ENCODE peak calls at places on chromosomes 1 and 21, in eight cellular contexts. One of them, this sample, is unnamed.

GRCh38 chr1:234647245-234647644 is 37.3 kb upstream of the IRF2BP2 start:
- DNase-seq in WTC11: no peak
- DNase-seq in HFF-Myc: no peak
- DNase-seq in kidney: no peak
- DNase-seq in HCT116: no peak
- DNase-seq in IMR-90: no peak
- DNase-seq in AG09319: no peak
- DNase-seq in HFFc6: no peak
- DNase-seq in this sample: no peak

GRCh38 chr1:101520302-101520701 is 283.5 kb downstream of the S1PR1 start:
- DNase-seq in HFFc6: peak
- DNase-seq in AG09319: peak
- DNase-seq in IMR-90: peak
- DNase-seq in HCT116: peak
- DNase-seq in WTC11: peak
- DNase-seq in HFF-Myc: peak
- DNase-seq in kidney: no peak
- DNase-seq in this sample: peak

GRCh38 chr1:3453891-3454810 is at the start of gene ARHGEF16:
- DNase-seq in WTC11: peak
- DNase-seq in IMR-90: peak
- DNase-seq in HFFc6: no peak
- DNase-seq in kidney: peak
- DNase-seq in AG09319: no peak
- DNase-seq in HCT116: peak
- DNase-seq in HFF-Myc: no peak
- DNase-seq in this sample: peak

GRCh38 chr1:192067360-192067759 is 90.9 kb upstream of the RGS18 start:
- DNase-seq in HCT116: no peak
- DNase-seq in WTC11: no peak
- DNase-seq in AG09319: no peak
- DNase-seq in HFF-Myc: no peak
- DNase-seq in HFFc6: no peak
- DNase-seq in kidney: no peak
- DNase-seq in IMR-90: peak
- DNase-seq in this sample: no peak

GRCh38 chr21:26096972-26097371 is 73.6 kb downstream of the APP start:
- DNase-seq in kidney: no peak
- DNase-seq in IMR-90: no peak
- DNase-seq in AG09319: no peak
- DNase-seq in WTC11: no peak
- DNase-seq in HFFc6: no peak
- DNase-seq in HFF-Myc: no peak
- DNase-seq in HCT116: no peak
- DNase-seq in this sample: no peak

GRCh38 chr1:33147997-33148314 is 33.9 kb downstream of the TRIM62 start:
- DNase-seq in WTC11: peak
- DNase-seq in HFFc6: peak
- DNase-seq in AG09319: no peak
- DNase-seq in HFF-Myc: no peak
- DNase-seq in HCT116: peak
- DNase-seq in IMR-90: peak
- DNase-seq in kidney: no peak
- DNase-seq in this sample: no peak

GRCh38 chr1:246728311-246728710 is 4.1 kb downstream of the SCCPDH start:
- DNase-seq in IMR-90: peak
- DNase-seq in kidney: no peak
- DNase-seq in HFF-Myc: no peak
- DNase-seq in HCT116: no peak
- DNase-seq in HFFc6: no peak
- DNase-seq in WTC11: no peak
- DNase-seq in AG09319: no peak
- DNase-seq in this sample: no peak

GRCh38 chr1:226680653-226681052 is 58.4 kb downstream of the ITPKB start:
- DNase-seq in IMR-90: no peak
- DNase-seq in HFFc6: no peak
- DNase-seq in kidney: no peak
- DNase-seq in AG09319: no peak
- DNase-seq in HCT116: no peak
- DNase-seq in HFF-Myc: no peak
- DNase-seq in WTC11: no peak
- DNase-seq in this sample: no peak

GRCh38 chr1:113129529-113130185 is 56.7 kb downstream of the LRIG2 start:
- DNase-seq in kidney: no peak
- DNase-seq in HFF-Myc: no peak
- DNase-seq in HCT116: no peak
- DNase-seq in WTC11: no peak
- DNase-seq in IMR-90: no peak
- DNase-seq in AG09319: no peak
- DNase-seq in HFFc6: no peak
- DNase-seq in this sample: no peak

GRCh38 chr1:48470506-48470905 is 1.5 kb downstream of the SPATA6 start:
- DNase-seq in HCT116: no peak
- DNase-seq in HFF-Myc: no peak
- DNase-seq in IMR-90: no peak
- DNase-seq in WTC11: peak
- DNase-seq in HFFc6: no peak
- DNase-seq in kidney: peak
- DNase-seq in AG09319: no peak
- DNase-seq in this sample: peak

GRCh38 chr1:220991959-220992704 is 112.9 kb downstream of the HLX start:
- DNase-seq in kidney: no peak
- DNase-seq in AG09319: no peak
- DNase-seq in HCT116: no peak
- DNase-seq in WTC11: no peak
- DNase-seq in IMR-90: peak
- DNase-seq in HFF-Myc: no peak
- DNase-seq in HFFc6: peak
- DNase-seq in this sample: no peak

GRCh38 chr1:90973897-90974798 is 47.7 kb downstream of the ZNF644 start:
- DNase-seq in kidney: no peak
- DNase-seq in WTC11: no peak
- DNase-seq in HFFc6: peak
- DNase-seq in HCT116: no peak
- DNase-seq in IMR-90: peak
- DNase-seq in HFF-Myc: no peak
- DNase-seq in AG09319: no peak
- DNase-seq in this sample: no peak

GRCh38 chr1:26526287-26526686 is 3.3 kb upstream of the RPS6KA1 start:
- DNase-seq in HFF-Myc: no peak
- DNase-seq in IMR-90: no peak
- DNase-seq in WTC11: no peak
- DNase-seq in HCT116: no peak
- DNase-seq in kidney: no peak
- DNase-seq in AG09319: no peak
- DNase-seq in HFFc6: no peak
- DNase-seq in this sample: no peak

GRCh38 chr1:19872190-19872589 is 10.0 kb upstream of the OTUD3 start:
- DNase-seq in HCT116: no peak
- DNase-seq in kidney: no peak
- DNase-seq in HFFc6: no peak
- DNase-seq in IMR-90: no peak
- DNase-seq in WTC11: no peak
- DNase-seq in HFF-Myc: no peak
- DNase-seq in AG09319: no peak
- DNase-seq in this sample: no peak
- TF ChIP-seq CTCF in HCT116: peak
- TF ChIP-seq CTCF in kidney: no peak
- TF ChIP-seq CTCF in HFFc6: no peak
- TF ChIP-seq CTCF in IMR-90: no peak
- TF ChIP-seq CTCF in WTC11: no peak
- TF ChIP-seq CTCF in HFF-Myc: peak
- TF ChIP-seq CTCF in AG09319: peak
- TF ChIP-seq CTCF in this sample: no peak

DNA sequence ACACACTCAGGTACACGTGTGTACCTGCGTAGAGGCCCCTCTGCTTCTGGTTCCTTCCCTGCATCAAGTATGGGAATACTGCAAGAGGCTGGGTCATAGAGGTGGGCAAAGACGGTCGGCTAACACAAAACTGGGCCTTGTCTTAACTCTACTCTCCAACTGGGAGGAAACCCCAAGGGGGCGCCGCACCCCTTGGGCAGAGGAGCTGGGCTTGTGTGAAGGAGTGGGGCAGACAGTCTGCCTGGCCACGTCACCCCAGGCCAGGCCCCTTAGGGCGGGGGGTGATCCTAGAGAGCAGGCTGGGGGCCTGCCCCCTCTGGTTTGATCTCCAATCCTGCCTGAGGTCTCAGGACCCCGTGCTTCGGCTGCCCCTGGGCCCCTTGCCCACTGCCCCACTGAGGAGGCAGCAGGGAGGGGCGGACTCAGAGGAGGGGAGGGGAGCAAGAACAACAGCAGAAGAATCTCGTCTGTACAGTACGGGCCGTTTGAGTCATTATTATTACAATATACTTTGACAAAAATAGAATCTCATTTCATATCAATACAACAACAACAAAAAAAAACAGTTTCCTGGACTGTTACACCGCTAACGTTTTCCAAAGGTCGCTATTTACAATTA is 34.7 kb downstream of the MEF2D start:
- DNase-seq in HCT116: no peak
- DNase-seq in AG09319: no peak
- DNase-seq in WTC11: peak
- DNase-seq in IMR-90: no peak
- DNase-seq in HFF-Myc: no peak
- DNase-seq in kidney: no peak
- DNase-seq in HFFc6: no peak
- DNase-seq in this sample: no peak
- TF ChIP-seq CTCF in HCT116: peak
- TF ChIP-seq CTCF in AG09319: peak
- TF ChIP-seq CTCF in WTC11: no peak
- TF ChIP-seq CTCF in IMR-90: peak
- TF ChIP-seq CTCF in HFF-Myc: peak
- TF ChIP-seq CTCF in kidney: no peak
- TF ChIP-seq CTCF in HFFc6: peak
- TF ChIP-seq CTCF in this sample: no peak

DNA sequence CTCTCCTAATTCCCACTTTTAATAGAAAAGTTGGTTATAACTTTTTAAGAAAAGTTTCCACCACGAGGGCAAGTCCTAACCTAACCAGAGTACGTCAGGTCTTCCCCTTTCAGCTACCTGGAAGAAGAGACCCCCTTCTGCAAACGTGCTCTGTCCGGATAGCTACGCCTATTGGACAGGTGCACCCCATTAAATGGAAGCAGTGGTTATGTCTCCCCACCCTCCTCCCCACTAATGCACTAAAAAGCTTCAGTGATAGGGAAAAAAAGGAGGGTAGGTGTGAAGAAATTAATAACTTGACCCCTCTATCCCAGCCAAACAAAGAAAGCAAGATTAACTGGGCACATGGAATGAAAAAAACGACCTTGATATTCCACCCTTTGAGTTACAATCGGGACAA is 7.7 kb downstream of the GLUL start:
- DNase-seq in AG09319: no peak
- DNase-seq in WTC11: no peak
- DNase-seq in HFF-Myc: no peak
- DNase-seq in IMR-90: no peak
- DNase-seq in kidney: no peak
- DNase-seq in HCT116: no peak
- DNase-seq in HFFc6: no peak
- DNase-seq in this sample: no peak
- TF ChIP-seq CTCF in AG09319: no peak
- TF ChIP-seq CTCF in WTC11: no peak
- TF ChIP-seq CTCF in HFF-Myc: no peak
- TF ChIP-seq CTCF in IMR-90: no peak
- TF ChIP-seq CTCF in kidney: no peak
- TF ChIP-seq CTCF in HCT116: no peak
- TF ChIP-seq CTCF in HFFc6: no peak
- TF ChIP-seq CTCF in this sample: no peak

DNA sequence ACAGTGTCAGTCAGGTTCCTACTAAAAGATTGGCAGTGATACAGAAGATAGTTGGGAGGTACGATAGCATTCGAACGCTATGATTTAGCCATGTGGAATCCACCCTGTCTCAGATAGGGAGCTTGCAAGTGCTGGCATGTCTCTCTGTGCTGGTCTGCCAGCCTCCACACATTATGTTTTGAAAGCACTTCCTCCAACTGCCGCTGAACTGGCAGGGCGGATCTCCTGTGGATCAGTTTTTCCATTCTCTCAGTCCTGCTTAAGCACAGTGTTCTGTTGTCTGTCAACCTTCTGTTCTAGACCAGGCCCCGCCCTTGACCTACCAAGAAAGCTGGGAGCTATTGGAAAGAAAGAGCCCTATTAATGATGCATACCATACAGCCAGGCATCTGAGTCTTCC is 65.5 kb upstream of the PALMD start:
- DNase-seq in IMR-90: no peak
- DNase-seq in HCT116: no peak
- DNase-seq in kidney: no peak
- DNase-seq in HFF-Myc: no peak
- DNase-seq in AG09319: no peak
- DNase-seq in HFFc6: no peak
- DNase-seq in WTC11: no peak
- DNase-seq in this sample: no peak
- TF ChIP-seq CTCF in IMR-90: no peak
- TF ChIP-seq CTCF in HCT116: no peak
- TF ChIP-seq CTCF in kidney: no peak
- TF ChIP-seq CTCF in HFF-Myc: no peak
- TF ChIP-seq CTCF in AG09319: no peak
- TF ChIP-seq CTCF in HFFc6: no peak
- TF ChIP-seq CTCF in WTC11: no peak
- TF ChIP-seq CTCF in this sample: no peak

This sample was measured in nephron progenitor cell.